ENCODE peak calls at places on chromosomes 3 and 15, in six cellular contexts. R is bronchial epithelial cell, B is HCT116, I is lower lobe of right lung, O is retinal pigment epithelial cell, V is A549. G is an unnamed sample.

GRCh38 chr15:43794269-43795037 is 2.3 kb downstream of the SERF2 start:
- DNase-seq in V (no peak), I (no peak), R (no peak), O (peak; percentile 22), B (no peak), G (no peak)

GRCh38 chr15:41930221-41930866 is 36.5 kb upstream of the SPTBN5 start:
- DNase-seq in B (peak; percentile 31), V (peak; percentile 85), O (no peak), I (peak; percentile 78), R (peak; percentile 79), G (no peak)

GRCh38 chr15:45169608-45170480 is 17.9 kb downstream of the SHF start:
- DNase-seq in I (no peak), O (no peak), V (no peak), R (no peak), B (no peak), G (no peak)

GRCh38 chr3:120162400-120162799 is 68.2 kb upstream of the GSK3B start:
- DNase-seq in R (peak; percentile 28), O (no peak), I (no peak), V (no peak), B (no peak), G (no peak)

GRCh38 chr3:55333923-55334322 is 153.2 kb downstream of the WNT5A start:
- DNase-seq in R (no peak), B (no peak), V (no peak), I (no peak), O (no peak), G (no peak)

GRCh38 chr3:119469378-119470189 is 821 bp downstream of the POGLUT1 start:
- DNase-seq in O (no peak), B (no peak), V (peak; percentile 37), R (peak; percentile 26), I (no peak), G (no peak)

GRCh38 chr3:113571360-113571759 is 39.0 kb downstream of the SIDT1 start:
- DNase-seq in V (no peak), I (no peak), O (no peak), B (no peak), R (no peak), G (no peak)

GRCh38 chr3:9211155-9211950 is 38.1 kb downstream of the SRGAP3 start:
- DNase-seq in O (no peak), B (no peak), R (peak; percentile 49), I (no peak), V (no peak), G (no peak)

GRCh38 chr3:105957722-105958121 is 88.9 kb upstream of the CBLB start:
- DNase-seq in O (no peak), R (peak; percentile 87), I (no peak), B (no peak), V (no peak), G (no peak)

GRCh38 chr3:5757213-5757804 is 569.8 kb downstream of the EDEM1 start:
- DNase-seq in R (no peak), V (no peak), I (no peak), O (no peak), B (no peak), G (no peak)

GRCh38 chr3:61872077-61872706 is 310.8 kb downstream of the PTPRG start:
- DNase-seq in B (no peak), R (no peak), I (no peak), O (no peak), V (no peak), G (no peak)

GRCh38 chr3:194893121-194893979 is 207.7 kb downstream of the FAM43A start:
- DNase-seq in O (no peak), B (no peak), R (no peak), V (no peak), I (no peak), G (no peak)

GRCh38 chr3:128993461-128994172 is at the start of gene CFAP92:
- DNase-seq in V (peak; percentile 72), R (peak; percentile 70), O (no peak), B (peak; percentile 23), I (peak; percentile 93), G (peak; percentile 90)

GRCh38 chr3:69339766-69340165 is 46.1 kb downstream of the FRMD4B start:
- DNase-seq in O (no peak), R (no peak), I (peak; percentile 65), V (no peak), B (no peak), G (no peak)

DNA sequence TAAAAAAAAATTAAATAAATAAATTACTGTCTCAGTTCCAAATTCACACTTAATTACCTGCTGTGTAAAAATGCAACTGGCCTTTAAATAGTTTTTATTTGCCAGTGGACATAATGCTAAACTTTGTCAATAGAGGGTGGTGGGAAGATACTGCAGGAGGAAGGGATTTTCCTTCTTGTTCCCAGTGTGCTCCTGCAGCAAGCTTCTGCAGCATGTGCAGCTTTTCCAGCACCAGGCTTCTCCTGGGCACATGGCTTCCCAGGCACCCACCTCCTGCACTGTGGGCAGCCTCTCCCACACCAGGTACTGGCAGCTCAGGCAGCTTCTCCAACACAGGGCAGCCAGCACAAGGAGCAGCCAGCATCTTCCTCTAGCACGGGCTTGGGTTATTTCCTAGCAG is 29.6 kb upstream of the BBX start:
- DNase-seq in B (no peak), I (no peak), V (no peak), R (no peak), O (no peak), G (no peak)
- TF ChIP-seq CTCF in B (no peak), I (no peak), V (no peak), R (no peak), O (no peak), G (no peak)

DNA sequence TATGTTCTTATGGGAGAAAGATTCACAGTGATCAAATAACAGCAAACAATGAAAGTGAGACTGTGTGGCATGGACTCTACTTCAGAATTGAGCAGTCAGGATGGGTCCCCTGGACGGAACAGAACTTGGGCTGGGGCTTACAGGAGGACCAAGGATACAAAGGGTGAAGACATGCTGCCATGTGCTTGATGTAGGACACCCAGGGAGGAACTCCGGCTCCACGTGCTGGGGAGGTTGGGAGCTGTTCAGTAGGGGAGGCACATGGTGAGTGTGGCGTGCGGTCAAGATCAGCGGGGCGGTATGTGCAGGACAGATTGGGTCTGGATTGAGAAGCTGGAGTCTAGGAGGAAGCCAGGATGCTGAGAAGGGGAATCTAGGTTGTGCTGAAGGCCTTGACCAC is 32.6 kb downstream of the PPCDC start:
- DNase-seq in I (no peak), B (no peak), V (no peak), O (no peak), R (no peak), G (no peak)
- TF ChIP-seq CTCF in I (no peak), B (no peak), V (no peak), O (no peak), R (no peak), G (no peak)

DNA sequence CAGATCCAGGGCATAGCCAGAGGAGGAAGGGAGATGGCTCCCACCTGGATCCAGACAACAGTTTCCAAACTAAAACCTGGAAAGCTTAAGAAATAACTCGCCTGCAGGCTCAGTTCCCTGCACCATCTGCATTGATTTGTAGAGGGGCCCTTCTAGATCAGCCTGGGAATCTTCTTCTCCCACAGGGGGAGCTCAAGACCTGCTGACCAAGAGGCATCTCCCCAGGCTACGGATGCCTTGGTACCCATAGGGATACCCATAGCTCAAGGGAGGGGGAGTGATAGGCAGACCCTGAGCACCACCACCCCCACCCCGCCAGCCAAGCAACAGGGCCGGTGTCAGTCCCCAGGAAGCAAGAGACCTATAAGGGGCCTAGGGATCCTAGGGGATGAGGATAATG is 28.0 kb upstream of the DCLK3 start:
- DNase-seq in V (peak; percentile 8), R (peak; percentile 47), I (no peak), B (peak; percentile 24), O (peak; percentile 0), G (no peak)
- TF ChIP-seq CTCF in V (peak; percentile 46), R (peak; percentile 56), I (no peak), B (peak; percentile 55), O (peak; percentile 69), G (no peak)

GRCh38 chr3:46997453-46998091 is 18.1 kb downstream of the NBEAL2 start:
- DNase-seq in V (no peak), R (no peak), I (peak; percentile 40), B (no peak), O (no peak), G (no peak)

GRCh38 chr3:46996689-46997452 is 17.4 kb downstream of the NBEAL2 start:
- DNase-seq in O (no peak), I (peak; percentile 28), R (peak; percentile 50), V (no peak), B (no peak), G (no peak)

GRCh38 chr3:46999516-47000197 is 20.2 kb downstream of the NBEAL2 start:
- DNase-seq in R (no peak), B (no peak), O (no peak), V (no peak), I (peak; percentile 25), G (no peak)

GRCh38 chr3:46998852-46999515 is 19.5 kb downstream of the NBEAL2 start:
- DNase-seq in I (no peak), R (no peak), V (no peak), O (no peak), B (no peak), G (no peak)

DNA sequence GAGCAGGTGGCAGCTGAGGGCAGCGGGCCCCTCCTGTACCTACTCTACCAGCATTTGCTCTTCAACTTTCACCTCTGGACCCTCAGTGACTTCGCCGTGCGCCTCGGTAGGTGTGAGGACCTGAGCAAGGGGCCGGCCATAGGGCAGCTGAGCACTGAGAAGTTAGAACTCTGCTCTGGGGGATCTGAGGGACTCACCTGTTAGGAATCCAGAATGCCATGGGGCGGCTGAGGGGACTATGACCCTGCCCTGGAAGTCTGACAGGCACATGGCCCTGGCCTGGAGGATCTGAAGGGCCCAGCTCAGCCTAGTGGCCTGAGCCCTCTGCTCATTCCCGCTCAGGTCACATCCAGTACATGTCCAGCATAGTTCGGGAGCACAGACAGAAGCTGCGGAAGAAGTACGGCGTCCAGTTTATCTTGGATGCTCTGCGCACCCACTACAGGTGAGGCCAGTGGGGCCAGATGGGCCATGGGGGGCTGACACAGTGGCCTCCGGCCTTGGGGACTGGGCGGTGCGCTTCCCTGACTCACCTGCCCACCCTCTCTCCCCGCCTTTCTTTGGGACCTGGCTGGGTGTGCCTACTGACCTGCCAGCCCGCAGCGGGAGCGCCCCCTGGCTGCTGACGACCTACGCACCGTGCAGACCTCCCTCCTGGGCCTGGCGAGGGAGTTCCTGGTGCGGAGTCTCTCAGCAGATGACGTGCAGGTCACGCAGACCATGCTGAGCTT is 18.8 kb downstream of the NBEAL2 start:
- DNase-seq in I (peak; percentile 88), B (peak; percentile 59), V (peak; percentile 64), O (no peak), R (peak; percentile 69), G (peak; percentile 65)
- TF ChIP-seq CTCF in I (peak; percentile 86), B (peak; percentile 90), V (peak; percentile 64), O (peak; percentile 94), R (peak; percentile 97), G (peak; percentile 71)

DNA sequence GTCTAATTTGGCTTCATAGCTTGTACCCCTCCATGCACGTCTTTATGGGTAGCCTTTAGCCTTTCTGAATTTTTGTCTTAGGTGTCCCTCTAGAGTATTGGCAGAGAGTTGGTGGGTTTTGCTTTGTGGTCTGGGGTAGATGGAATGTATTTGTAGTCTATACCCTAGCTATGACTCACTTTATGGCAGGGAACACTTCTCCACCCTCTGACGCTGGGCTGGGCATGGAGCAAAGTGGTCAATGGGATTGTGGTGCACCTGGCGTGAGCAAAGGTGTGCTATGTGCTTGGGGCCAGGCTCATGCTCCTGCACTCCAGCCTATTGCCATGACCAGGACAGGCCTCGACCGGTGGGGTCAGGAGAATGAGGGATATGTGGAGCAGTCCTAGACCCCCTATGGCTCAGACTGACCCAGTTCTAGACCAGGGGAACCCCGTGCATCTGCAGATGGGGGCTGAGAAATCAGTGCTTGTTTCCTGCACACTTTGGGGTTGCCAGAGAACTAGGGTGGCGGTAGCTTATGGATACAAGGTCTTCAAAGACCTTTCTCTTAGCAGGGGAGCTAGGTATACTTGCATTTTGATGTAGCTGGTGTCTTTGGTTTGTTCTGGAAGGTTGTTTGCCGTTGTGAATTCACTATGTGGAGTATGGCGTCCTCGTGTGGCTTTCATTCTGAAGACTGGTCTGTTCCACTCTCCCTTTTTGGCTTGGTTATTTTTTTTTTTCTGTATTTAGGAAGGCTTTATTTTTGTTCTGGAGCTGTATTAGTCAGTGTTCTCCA is 49.4 kb upstream of the RPL32 start:
- DNase-seq in O (no peak), I (no peak), V (no peak), R (no peak), B (no peak), G (no peak)
- TF ChIP-seq CTCF in O (no peak), I (no peak), V (no peak), R (no peak), B (no peak), G (no peak)

G was measured in natural killer cell.